ENCODE peak calls at places on chromosomes 11 and 22, in four cellular contexts. A is GM10248; B is NCI-H460; Q is activated CD4-positive, alpha-beta T cell treated with anti-CD3 and anti-CD28 coated beads, Interleukin-2, amount 50 U/mL, for 1 hour. O is an unnamed sample.

GRCh38 chr11:65437436-65438227 is 15.0 kb downstream of the NEAT1 start:
- DNase-seq in Q (no peak), B (no peak), A (no peak), O (peak)

GRCh38 chr11:93089474-93090102 is 108.2 kb downstream of the SLC36A4 start:
- DNase-seq in A (peak), B (peak), Q (no peak), O (no peak)

GRCh38 chr11:120941000-120941399 is 82.9 kb upstream of the TBCEL start:
- DNase-seq in B (no peak), Q (no peak), A (no peak), O (no peak)

GRCh38 chr22:17914474-17914873 is 109.9 kb downstream of the MICAL3 start:
- DNase-seq in B (no peak), Q (no peak), A (no peak), O (no peak)

GRCh38 chr11:9130297-9130696 is 38.9 kb upstream of the SCUBE2 start:
- DNase-seq in Q (no peak), B (no peak), A (no peak), O (no peak)

GRCh38 chr11:111386611-111387150 is 7.6 kb upstream of the POU2AF1 start:
- DNase-seq in A (no peak), B (no peak), Q (no peak), O (no peak)

GRCh38 chr11:107916671-107917241 is 11.5 kb upstream of the RAB39A start:
- DNase-seq in B (no peak), Q (peak), A (peak), O (no peak)

GRCh38 chr22:35274154-35274871 is 17.0 kb downstream of the HMGXB4 start:
- DNase-seq in A (no peak), B (no peak), Q (no peak), O (no peak)

GRCh38 chr22:37731804-37732471 is 35.1 kb downstream of the TRIOBP start:
- DNase-seq in B (no peak), A (peak), Q (no peak), O (no peak)

GRCh38 chr22:25219948-25220442 is 556 bp downstream of the CRYBB2 start:
- DNase-seq in Q (no peak), B (no peak), A (no peak), O (no peak)

GRCh38 chr11:13694115-13694514 is 25.6 kb downstream of the FAR1 start:
- DNase-seq in B (no peak), A (no peak), Q (no peak), O (no peak)

GRCh38 chr11:74493816-74494630 is 499 bp upstream of the LIPT2 start:
- DNase-seq in Q (no peak), A (no peak), B (no peak), O (no peak)

GRCh38 chr22:42683599-42684283 is 34.5 kb upstream of the CYB5R3 start:
- DNase-seq in B (no peak), A (no peak), Q (no peak), O (no peak)

GRCh38 chr22:23032681-23033080 is 37.6 kb upstream of the GNAZ start:
- DNase-seq in Q (no peak), A (no peak), B (no peak), O (no peak)

GRCh38 chr22:29152381-29153138 is 53.1 kb upstream of the EMID1 start:
- DNase-seq in Q (no peak), B (no peak), A (no peak), O (no peak)

GRCh38 chr11:72088076-72088806 is 7.6 kb downstream of the LRRC51 start:
- DNase-seq in Q (no peak), A (no peak), B (no peak), O (no peak)

GRCh38 chr11:62805044-62805892 is at the start of gene NXF1:
- DNase-seq in B (peak), A (peak), Q (peak), O (peak)

GRCh38 chr22:44341431-44342346 is 28.9 kb upstream of the SHISAL1 start:
- DNase-seq in Q (no peak), A (no peak), B (no peak), O (no peak)

GRCh38 chr22:47168441-47168840 is 406.0 kb downstream of the TBC1D22A start:
- DNase-seq in B (no peak), Q (no peak), A (no peak), O (peak)

GRCh38 chr22:20292108-20292507 is 24.0 kb upstream of the RTN4R start:
- DNase-seq in B (no peak), Q (no peak), A (no peak), O (no peak)

GRCh38 chr11:27496461-27496860 is 10.1 kb downstream of the LIN7C start:
- DNase-seq in A (no peak), Q (no peak), B (no peak), O (no peak)

GRCh38 chr11:104098555-104098954 is 62.1 kb downstream of the DDI1 start:
- DNase-seq in A (no peak), B (no peak), Q (no peak), O (no peak)

GRCh38 chr11:94880216-94880615 is 93.1 kb downstream of the CWC15 start:
- DNase-seq in B (peak), A (no peak), Q (no peak), O (no peak)

GRCh38 chr22:39712081-39712480 is 141.5 kb downstream of the CACNA1I start:
- DNase-seq in Q (no peak), B (no peak), A (no peak), O (no peak)

GRCh38 chr22:45997077-45997774 is 20.3 kb upstream of the WNT7B start:
- DNase-seq in Q (no peak), A (no peak), B (no peak), O (no peak)

O was measured in omental fat pad.